ENCODE peak calls at places on chromosome 21, in seven cellular contexts. E is A549, J is esophagus muscularis mucosa, D is heart left ventricle, Q is breast epithelium, Z is H1, T is stomach. R is an unnamed sample.

GRCh38 chr21:31366825-31367224 is 22.8 kb upstream of the TIAM1 start:
- DNase-seq in Q (peak), Z (no peak), J (no peak), E (no peak), D (no peak), T (peak), R (no peak)

GRCh38 chr21:31329431-31330143 is 14.5 kb downstream of the TIAM1 start:
- DNase-seq in T (no peak), D (no peak), Q (no peak), J (no peak), Z (no peak), E (no peak), R (no peak)

GRCh38 chr21:14918542-14918941 is 146.3 kb downstream of the NRIP1 start:
- DNase-seq in Q (no peak), E (no peak), Z (no peak), D (no peak), T (no peak), J (no peak), R (no peak)

GRCh38 chr21:14120091-14120734 is 90.5 kb downstream of the LIPI start:
- DNase-seq in Q (no peak), E (no peak), D (no peak), J (no peak), T (peak), Z (peak), R (no peak)

GRCh38 chr21:38902608-38903445 is 97.1 kb downstream of the ETS2 start:
- DNase-seq in J (no peak), Q (no peak), D (no peak), E (no peak), T (no peak), Z (no peak), R (no peak)

GRCh38 chr21:34510148-34511142 is 1.6 kb downstream of the KCNE1 start:
- DNase-seq in Q (peak), J (no peak), E (peak), Z (peak), D (peak), T (peak), R (peak)

GRCh38 chr21:34649400-34649799 is 19.4 kb upstream of the CLIC6 start:
- DNase-seq in D (no peak), Z (no peak), E (no peak), J (no peak), Q (no peak), T (no peak), R (no peak)

GRCh38 chr21:20259035-20259867 is 739.0 kb upstream of the NCAM2 start:
- DNase-seq in Q (no peak), D (no peak), Z (no peak), T (no peak), E (no peak), J (no peak), R (no peak)

GRCh38 chr21:18467715-18468114 is 64.1 kb upstream of the TMPRSS15 start:
- DNase-seq in Q (no peak), J (no peak), Z (no peak), T (no peak), D (no peak), E (no peak), R (no peak)

DNA sequence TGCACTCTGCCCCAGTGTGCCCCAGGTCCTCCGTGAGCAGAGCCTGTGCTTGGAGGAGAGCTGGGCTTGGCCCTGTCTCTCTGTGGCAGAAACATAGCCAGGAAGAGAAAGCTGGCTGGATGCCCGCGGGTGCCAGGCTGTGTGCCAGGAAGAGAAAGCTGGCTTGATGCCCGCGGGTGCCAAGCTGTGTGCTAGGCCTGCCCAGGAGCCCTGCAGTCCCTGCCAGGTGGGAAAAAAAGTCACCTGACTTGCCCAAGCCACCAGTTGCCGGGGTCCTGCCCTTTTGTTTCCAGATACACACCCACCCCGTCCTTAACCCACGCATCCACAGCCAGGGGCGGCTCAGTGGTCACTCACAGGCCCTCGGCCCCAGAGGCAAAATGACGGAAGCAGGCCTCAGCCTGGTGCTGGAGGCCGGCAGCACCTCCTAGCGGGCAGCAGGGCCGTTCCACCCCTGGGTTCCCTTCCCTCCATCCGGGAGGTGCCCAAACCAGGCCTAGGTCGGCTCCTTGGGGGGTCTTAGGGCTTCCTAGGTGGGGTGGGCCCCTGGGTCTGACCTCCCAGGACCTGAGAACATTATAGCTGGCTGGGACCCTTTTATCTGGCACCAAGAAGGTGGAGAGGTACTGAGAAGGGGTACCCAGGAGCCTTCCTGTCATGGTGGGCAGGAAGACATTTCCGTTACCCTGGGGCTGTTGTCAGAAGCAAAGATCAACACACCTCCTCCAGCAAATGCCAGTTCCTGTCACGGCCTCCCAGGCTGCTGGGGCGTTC is 9.1 kb downstream of the ITGB2 start:
- DNase-seq in Z (no peak), Q (peak), T (peak), E (no peak), D (peak), J (no peak), R (peak)
- TF ChIP-seq CTCF in Z (peak), Q (peak), T (no peak), E (peak), D (no peak), J (peak), R (no peak)

GRCh38 chr21:43866233-43866632 is 1.2 kb downstream of the AGPAT3 start:
- DNase-seq in E (no peak), D (peak), T (no peak), Q (peak), Z (no peak), J (no peak), R (no peak)

GRCh38 chr21:43866659-43867331 is 1.8 kb downstream of the AGPAT3 start:
- DNase-seq in D (no peak), T (peak), E (no peak), Z (peak), J (no peak), Q (no peak), R (no peak)

GRCh38 chr21:43865471-43866181 is 603 bp downstream of the AGPAT3 start:
- DNase-seq in J (no peak), T (peak), Q (no peak), D (peak), Z (peak), E (peak), R (no peak)

GRCh38 chr21:43864806-43865470 is at the start of gene AGPAT3:
- DNase-seq in Q (no peak), J (no peak), D (peak), E (no peak), Z (no peak), T (no peak), R (no peak)

DNA sequence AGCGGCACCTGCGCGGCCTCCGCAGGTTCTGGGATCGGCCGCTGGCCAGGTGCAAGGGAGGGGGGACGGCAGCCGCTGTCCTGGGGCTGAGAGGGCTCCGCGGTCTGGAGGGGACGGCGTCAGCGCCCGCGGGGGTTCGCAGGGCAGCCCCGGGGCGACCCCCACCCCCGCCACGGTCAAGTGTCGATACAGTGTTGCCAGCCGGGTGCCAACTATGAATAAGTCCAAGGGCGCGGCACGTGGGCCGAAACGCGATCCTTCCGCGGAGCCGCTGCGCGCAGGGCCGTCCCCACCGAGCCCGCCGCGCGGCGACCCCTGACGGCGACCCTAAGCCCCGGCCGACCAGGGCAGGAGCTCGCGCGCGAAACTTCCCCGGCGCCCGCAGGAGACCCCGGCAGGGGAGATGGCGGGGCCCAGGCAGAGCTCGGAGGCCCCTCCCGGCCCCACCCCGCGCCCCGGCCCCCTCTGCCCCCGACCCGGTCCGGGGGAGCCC is 664 bp upstream of the AGPAT3 start:
- DNase-seq in Z (peak), J (no peak), E (peak), Q (peak), D (peak), T (peak), R (no peak)
- TF ChIP-seq POLR2A in Z (no peak), J (no peak), E (peak), Q (peak), D (peak), T (no peak), R (no peak)

GRCh38 chr21:37073417-37074194 is 552 bp downstream of the TTC3 start:
- DNase-seq in D (peak), T (peak), Q (peak), E (no peak), Z (peak), J (no peak), R (peak)
- TF ChIP-seq CTCF in D (no peak), T (no peak), Q (peak), E (no peak), Z (no peak), J (peak), R (no peak)

DNA sequence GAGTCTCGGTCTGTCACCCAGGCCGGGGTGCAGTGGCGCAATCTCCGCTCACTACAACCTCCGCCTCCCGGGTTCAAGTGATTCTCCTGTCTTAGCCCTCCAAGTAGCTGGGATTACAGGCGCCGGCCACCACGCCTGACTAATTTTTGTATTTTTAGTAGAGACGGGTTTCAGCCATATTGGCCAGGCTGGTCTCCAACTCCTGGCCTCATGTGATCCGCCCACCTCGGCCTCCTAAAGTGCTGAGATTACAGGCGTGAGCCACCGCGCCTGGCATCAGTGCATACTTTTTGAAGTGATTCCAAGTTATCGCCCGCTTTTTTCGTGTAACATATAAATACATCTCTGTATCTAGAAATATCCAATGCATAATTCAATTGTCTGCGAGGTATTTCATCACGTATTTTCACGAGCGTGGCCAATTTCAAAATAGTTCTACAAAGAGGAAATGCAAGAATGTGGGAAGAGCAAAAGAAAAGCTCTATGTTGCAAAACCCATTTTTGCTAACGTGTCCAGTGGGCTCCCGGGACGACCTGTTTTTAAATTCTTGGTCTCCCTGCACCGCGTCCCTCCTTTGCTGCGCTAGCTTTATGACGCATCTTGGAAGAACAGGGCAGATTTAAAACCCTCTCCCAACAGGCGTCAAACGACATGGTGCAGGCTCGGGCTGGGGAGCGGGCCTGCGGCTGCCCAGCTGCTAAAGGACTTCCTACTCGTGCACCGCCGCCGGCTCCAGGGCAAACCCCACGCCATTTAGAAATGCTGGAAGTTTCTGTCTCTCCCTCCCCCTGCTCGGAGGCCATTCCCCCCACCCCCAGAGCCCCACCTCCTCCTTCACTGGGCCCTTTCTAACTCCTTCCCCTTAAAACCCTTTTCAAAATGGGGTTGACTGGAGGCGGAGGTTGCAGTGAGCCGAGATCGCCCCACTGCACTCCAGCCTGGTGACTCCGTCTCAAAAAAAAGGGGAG is 918 bp upstream of the IFNGR2 start:
- DNase-seq in T (peak), Q (peak), D (peak), Z (peak), J (peak), E (peak), R (peak)
- TF ChIP-seq POLR2A in T (no peak), Q (peak), D (no peak), Z (no peak), J (peak), E (no peak), R (no peak)

GRCh38 chr21:29893687-29894086 is 46.1 kb downstream of the GRIK1 start:
- DNase-seq in J (no peak), E (no peak), T (no peak), Z (no peak), D (no peak), Q (no peak), R (no peak)
- TF ChIP-seq CTCF in J (no peak), E (no peak), T (no peak), Z (no peak), D (no peak), Q (no peak), R (no peak)

GRCh38 chr21:25952306-25952705 is 217.5 kb downstream of the GABPA start:
- DNase-seq in J (no peak), T (no peak), Q (no peak), D (no peak), Z (no peak), E (no peak), R (no peak)
- TF ChIP-seq POLR2A in J (no peak), T (no peak), Q (no peak), D (no peak), Z (no peak), E (no peak), R (no peak)

GRCh38 chr21:45926281-45926680 is 55.3 kb upstream of the COL6A1 start:
- DNase-seq in T (no peak), D (no peak), E (no peak), J (no peak), Q (no peak), Z (no peak), R (no peak)
- TF ChIP-seq CTCF in T (no peak), D (no peak), E (no peak), J (no peak), Q (no peak), Z (peak), R (no peak)

DNA sequence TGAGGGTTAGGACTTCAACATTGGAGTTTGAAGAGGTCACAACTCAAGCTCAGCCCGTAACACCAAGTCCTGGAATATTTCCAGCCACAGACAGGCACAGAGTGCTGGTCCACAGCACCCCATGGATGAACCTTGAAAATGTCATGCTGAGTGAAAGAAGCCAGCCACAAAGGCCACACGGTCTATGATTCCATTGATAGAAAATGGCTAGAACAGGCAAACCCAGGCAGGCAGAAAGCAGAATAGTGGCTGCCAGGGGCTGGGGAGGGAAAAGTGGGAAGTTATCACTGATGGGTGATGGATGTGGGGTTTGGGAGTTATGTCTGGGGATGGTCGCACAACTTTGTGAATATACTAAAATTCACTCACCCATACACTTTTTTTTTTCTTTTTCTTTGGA is 21.3 kb downstream of the MX1 start:
- DNase-seq in Q (no peak), J (no peak), E (no peak), T (no peak), Z (no peak), D (no peak), R (no peak)
- TF ChIP-seq POLR2A in Q (no peak), J (no peak), E (no peak), T (no peak), Z (no peak), D (no peak), R (no peak)

GRCh38 chr21:16082038-16082816 is 352.4 kb downstream of the USP25 start:
- DNase-seq in J (no peak), E (no peak), D (no peak), Z (no peak), T (no peak), Q (no peak), R (no peak)
- TF ChIP-seq CTCF in J (peak), E (peak), D (peak), Z (no peak), T (no peak), Q (peak), R (no peak)

GRCh38 chr21:32569261-32570230 is 15.8 kb downstream of the TCP10L start:
- DNase-seq in J (no peak), D (peak), T (peak), Z (peak), Q (peak), E (peak), R (peak)
- TF ChIP-seq POLR2A in J (no peak), D (peak), T (no peak), Z (no peak), Q (no peak), E (peak), R (no peak)